ENCODE peak calls at places on chromosomes 13 and 19, in four cellular contexts. X is endothelial cell, R is astrocyte of the spinal cord, P is hypothalamus. Y is an unnamed sample.

GRCh38 chr19:39203372-39204341 is at the start of gene SYCN:
- DNase-seq in X (no peak), R (no peak), P (no peak), Y (no peak)

GRCh38 chr19:13700621-13701020 is 63.7 kb upstream of the MRI1 start:
- DNase-seq in X (no peak), R (no peak), P (no peak), Y (no peak)

GRCh38 chr13:98435356-98435755 is 141.6 kb downstream of the STK24 start:
- DNase-seq in X (no peak), R (no peak), P (no peak), Y (no peak)

GRCh38 chr19:48632692-48633147 is 4.5 kb downstream of the DBP start:
- DNase-seq in X (no peak), R (no peak), P (no peak), Y (no peak)

GRCh38 chr13:48412100-48412556 is 785 bp downstream of the LPAR6 start:
- DNase-seq in X (no peak), R (peak; percentile 55), P (no peak), Y (no peak)

GRCh38 chr19:3270908-3271307 is 46.4 kb downstream of the CELF5 start:
- DNase-seq in X (peak; percentile 23), R (peak; percentile 19), P (no peak), Y (peak; percentile 17)

GRCh38 chr13:31201341-31202024 is 1.7 kb downstream of the B3GLCT start:
- DNase-seq in X (no peak), R (no peak), P (no peak), Y (no peak)

GRCh38 chr19:8387688-8388611 is 2.2 kb upstream of the RAB11B start:
- DNase-seq in X (no peak), R (no peak), P (no peak), Y (no peak)

GRCh38 chr19:7242601-7243258 is 51.5 kb downstream of the INSR start:
- DNase-seq in X (no peak), R (peak; percentile 74), P (no peak), Y (no peak)

GRCh38 chr13:96848275-96848674 is 146.0 kb downstream of the OXGR1 start:
- DNase-seq in X (no peak), R (no peak), P (no peak), Y (no peak)

GRCh38 chr13:48873598-48873997 is 102.1 kb upstream of the FNDC3A start:
- DNase-seq in X (no peak), R (peak; percentile 28), P (no peak), Y (no peak)

GRCh38 chr19:42255766-42256750 is 1.1 kb upstream of the ERF start:
- DNase-seq in X (peak; percentile 49), R (peak; percentile 54), P (peak; percentile 67), Y (peak; percentile 58)

GRCh38 chr19:12997225-12997966 is 2.1 kb downstream of the NFIX start:
- DNase-seq in X (no peak), R (no peak), P (no peak), Y (no peak)

GRCh38 chr13:27353166-27353583 is 71.2 kb upstream of the GTF3A start:
- DNase-seq in X (no peak), R (peak; percentile 58), P (no peak), Y (no peak)

GRCh38 chr13:51879133-51879532 is 17.4 kb downstream of the CCDC70 start:
- DNase-seq in X (no peak), R (no peak), P (no peak), Y (no peak)

GRCh38 chr13:102944821-102945220 is 99.0 kb downstream of the ERCC5 start:
- DNase-seq in X (no peak), R (no peak), P (no peak), Y (no peak)

GRCh38 chr19:40609561-40610395 is 8.6 kb downstream of the LTBP4 start:
- DNase-seq in X (peak; percentile 73), R (peak; percentile 85), P (peak; percentile 19), Y (no peak)

GRCh38 chr19:7527516-7528191 is 5.2 kb downstream of the MCOLN1 start:
- DNase-seq in X (no peak), R (no peak), P (no peak), Y (no peak)

GRCh38 chr13:106919638-106920037 is 351.7 kb upstream of the ARGLU1 start:
- DNase-seq in X (peak; percentile 78), R (peak; percentile 58), P (no peak), Y (no peak)

GRCh38 chr13:35724480-35724879 is 248.0 kb upstream of the MAB21L1 start:
- DNase-seq in X (no peak), R (peak; percentile 30), P (no peak), Y (no peak)

GRCh38 chr13:28597641-28598040 is 61.3 kb upstream of the POMP start:
- DNase-seq in X (no peak), R (no peak), P (no peak), Y (no peak)

GRCh38 chr19:42683917-42684513 is 56.3 kb downstream of the PSG3 start:
- DNase-seq in X (no peak), R (peak; percentile 20), P (no peak), Y (no peak)

Y was measured in hippocampal formation.